ENCODE peak calls at places on chromosomes 12 and 14, in four cellular contexts. L is A549, R is K562, I is IMR-90. T is an unnamed sample.

GRCh38 chr12:14773685-14774073 is 29.6 kb downstream of the WBP11 start:
- DNase-seq in I (no peak), L (no peak), R (no peak), T (peak)

GRCh38 chr12:7966558-7966957 is 30.6 kb upstream of the SLC2A3 start:
- DNase-seq in L (no peak), R (no peak), I (no peak), T (no peak)

GRCh38 chr12:54749191-54749818 is 101.1 kb upstream of the DCD start:
- DNase-seq in I (peak), R (peak), L (peak), T (peak)

GRCh38 chr12:122061253-122061652 is 17.3 kb upstream of the MLXIP start:
- DNase-seq in I (no peak), L (no peak), R (no peak), T (no peak)

GRCh38 chr12:53844989-53845836 is 93.4 kb upstream of the HOXC13 start:
- DNase-seq in L (peak), I (peak), R (no peak), T (no peak)

GRCh38 chr12:91763654-91764439 is 381.8 kb downstream of the BTG1 start:
- DNase-seq in R (no peak), L (no peak), I (no peak), T (no peak)

GRCh38 chr12:40330180-40330579 is 105.4 kb downstream of the LRRK2 start:
- DNase-seq in R (no peak), I (no peak), L (no peak), T (no peak)

GRCh38 chr14:93281937-93282336 is 50.9 kb downstream of the BTBD7 start:
- DNase-seq in L (no peak), R (no peak), I (peak), T (no peak)

GRCh38 chr14:44166611-44167010 is 340.5 kb downstream of the FSCB start:
- DNase-seq in R (no peak), I (no peak), L (no peak), T (no peak)

GRCh38 chr12:123055281-123055766 is 74.8 kb downstream of the ARL6IP4 start:
- DNase-seq in R (no peak), I (no peak), L (no peak), T (no peak)

GRCh38 chr12:117240356-117240755 is 50.1 kb upstream of the FBXO21 start:
- DNase-seq in L (no peak), R (no peak), I (no peak), T (no peak)

GRCh38 chr12:117231750-117232149 is 41.5 kb upstream of the FBXO21 start:
- DNase-seq in I (no peak), L (peak), R (peak), T (no peak)

GRCh38 chr12:117236456-117237001 is 46.3 kb upstream of the FBXO21 start:
- DNase-seq in I (peak), L (peak), R (peak), T (no peak)

GRCh38 chr12:117235261-117235660 is 45.0 kb upstream of the FBXO21 start:
- DNase-seq in I (no peak), R (no peak), L (no peak), T (no peak)

GRCh38 chr12:117234441-117234840 is 44.2 kb upstream of the FBXO21 start:
- DNase-seq in R (no peak), L (no peak), I (no peak), T (no peak)
- TF ChIP-seq ELK1 in R (no peak), L (no peak), I (no peak), T (no peak)

DNA sequence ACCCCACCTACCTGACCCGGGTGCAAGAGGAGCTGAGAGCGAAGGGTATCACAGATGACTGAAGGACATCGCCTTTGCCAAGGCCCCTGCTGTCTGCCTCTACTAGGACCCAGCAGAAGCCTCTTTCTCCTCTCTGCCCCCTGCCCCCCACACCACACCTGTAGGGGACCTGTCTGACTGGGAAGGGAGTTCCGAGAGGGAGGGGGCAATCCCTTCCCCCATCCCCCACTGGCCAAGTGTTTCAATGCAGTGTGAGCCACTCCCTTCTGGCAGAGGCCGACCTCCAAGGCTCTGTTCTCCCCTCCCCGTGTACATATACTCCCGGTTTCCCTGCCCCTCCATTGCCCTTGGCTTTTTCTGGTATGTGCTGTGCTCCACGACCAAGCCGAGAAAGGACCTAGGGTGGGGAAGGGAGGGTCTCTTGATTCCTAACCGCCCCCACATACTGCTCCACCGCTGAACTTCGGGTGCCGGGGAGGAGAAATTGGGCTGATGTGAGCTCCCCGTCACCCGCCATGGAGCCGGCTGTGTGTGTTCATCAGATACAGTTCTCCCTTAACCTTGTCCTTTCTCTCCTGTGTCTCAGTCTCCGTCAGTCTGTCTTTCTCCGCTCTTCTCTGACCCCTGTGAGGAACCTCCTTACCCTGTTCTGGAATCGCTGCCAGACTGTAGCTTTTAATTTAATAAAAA is 2.0 kb upstream of the ARHGEF25 start:
- DNase-seq in I (no peak), L (no peak), R (peak), T (no peak)
- TF ChIP-seq ELK1 in I (no peak), L (no peak), R (no peak), T (no peak)

DNA sequence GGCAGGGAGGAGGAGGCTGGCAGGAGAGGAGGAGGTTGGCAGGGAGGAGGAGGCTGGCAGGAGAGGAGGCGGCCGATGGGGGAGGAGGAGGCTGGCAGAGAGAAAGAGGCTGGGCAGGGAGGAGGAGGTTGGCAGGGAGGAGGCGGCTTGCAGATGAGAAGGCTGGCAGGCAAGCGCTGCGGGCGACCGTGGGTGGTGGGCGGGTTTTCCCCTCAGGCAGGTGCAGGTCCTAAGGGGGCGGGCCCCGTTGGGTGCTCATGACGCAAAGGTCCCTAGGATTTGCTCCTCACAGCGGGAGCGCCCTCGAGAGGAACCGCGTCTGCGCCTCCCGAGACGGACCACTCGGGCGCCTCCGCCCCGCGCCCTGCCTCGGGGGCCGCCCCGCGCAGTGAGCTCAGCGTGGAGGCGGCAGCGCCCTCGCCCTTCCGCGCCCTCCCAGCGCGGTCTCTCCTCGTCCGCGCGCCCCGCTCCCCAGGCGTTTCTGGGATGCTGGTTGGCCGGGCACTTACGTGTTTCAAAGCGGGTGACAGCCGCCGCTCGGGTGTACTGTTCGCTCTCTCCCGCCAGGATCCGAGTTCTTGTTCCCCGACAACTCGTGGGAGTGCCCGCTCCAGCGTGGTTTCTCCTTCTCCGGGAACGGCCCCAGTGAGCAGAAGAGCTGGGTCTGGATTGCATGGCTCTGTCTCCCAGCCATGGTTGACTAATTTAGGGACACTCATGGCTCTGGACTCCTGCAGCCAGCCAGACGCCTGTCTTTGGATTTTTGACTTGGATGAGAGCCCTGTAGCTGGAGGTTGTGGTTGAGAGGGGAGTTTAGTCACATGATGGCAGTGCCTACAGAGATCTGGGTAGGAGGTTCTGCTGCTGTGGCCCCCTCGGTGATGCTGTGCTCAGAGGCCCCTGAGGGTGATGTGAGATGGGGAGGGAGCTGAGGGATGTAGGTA is 64.1 kb upstream of the PPP4R3A start:
- DNase-seq in I (peak), R (peak), L (peak), T (peak)
- TF ChIP-seq ELK1 in I (no peak), R (no peak), L (no peak), T (no peak)

DNA sequence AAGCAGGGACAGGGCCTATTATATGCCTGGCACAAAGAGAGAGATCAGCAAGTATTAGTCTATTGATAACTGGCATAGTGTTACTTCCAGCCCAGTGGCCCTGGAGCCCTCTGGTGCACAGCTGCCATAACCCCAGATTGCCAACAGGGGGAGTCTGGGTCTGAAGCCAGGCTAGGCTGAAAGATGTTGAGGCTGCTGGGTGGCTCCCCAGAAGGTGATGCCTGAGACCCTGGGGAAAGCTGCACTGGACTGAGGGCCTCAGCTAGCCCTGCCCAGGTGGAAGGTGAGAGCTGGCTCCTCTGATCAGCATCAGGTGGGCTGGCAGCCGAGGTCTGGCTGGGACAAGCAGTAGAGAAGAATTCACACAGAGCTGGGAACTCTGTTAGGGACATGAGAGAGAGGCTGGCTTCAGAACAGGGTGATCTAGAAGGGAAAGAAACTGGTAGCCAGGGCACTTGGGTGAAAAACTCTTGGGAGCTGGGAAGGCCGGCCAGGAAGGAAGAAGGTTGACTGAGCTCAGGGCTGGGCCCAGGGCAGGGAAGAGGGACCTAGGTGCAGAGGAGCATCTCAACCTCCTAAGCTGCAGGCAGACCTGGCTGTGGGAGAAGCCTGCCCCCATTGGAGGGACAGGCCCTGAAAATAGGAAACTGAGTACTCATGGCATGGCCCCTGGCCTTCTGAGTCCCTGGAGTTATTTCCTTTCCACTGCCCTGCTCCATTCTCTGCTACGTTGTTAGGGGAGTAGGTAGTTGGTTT is 3.9 kb downstream of the GZMH start:
- DNase-seq in R (peak), L (peak), I (no peak), T (no peak)
- TF ChIP-seq ELK1 in R (no peak), L (no peak), I (no peak), T (no peak)

DNA sequence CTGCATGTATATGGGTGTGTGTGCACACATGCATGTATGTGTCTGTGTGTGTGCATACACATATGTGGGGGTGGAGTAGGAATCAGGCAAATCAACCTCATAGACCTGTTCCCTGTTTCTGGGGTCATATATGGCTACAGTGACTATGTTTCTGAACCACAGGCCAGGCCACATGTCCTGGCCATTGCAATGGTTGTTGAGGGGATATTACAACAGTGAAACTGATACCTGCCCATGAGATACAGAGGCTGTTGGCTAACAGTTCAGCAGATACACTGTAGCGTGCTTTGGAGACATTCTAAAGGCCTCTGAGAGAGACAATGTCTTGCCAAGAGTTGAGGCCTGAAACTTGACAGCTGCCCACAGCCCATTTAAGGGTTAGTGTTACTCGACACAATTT is 47.3 kb upstream of the FOS start:
- DNase-seq in L (no peak), I (no peak), R (no peak), T (no peak)
- TF ChIP-seq ELK1 in L (no peak), I (no peak), R (no peak), T (no peak)

T was measured in GM12878.